ENCODE peak calls at places on chromosomes 13 and 19, in five cellular contexts. One of them, this sample, is unnamed.

GRCh38 chr13:53001871-53002270 is 26.7 kb upstream of the OLFM4 start:
- DNase-seq in ureter: no peak
- DNase-seq in amygdala: no peak
- DNase-seq in activated T-helper 1 cell treated with anti-CD3 and anti-CD28 coated beads, Interleukin-2, amount 50 U/mL, for 16 hours: no peak
- DNase-seq in GDM1: no peak
- DNase-seq in this sample: no peak

GRCh38 chr19:43504426-43505185 is at the start of gene PHLDB3:
- DNase-seq in amygdala: no peak
- DNase-seq in GDM1: no peak
- DNase-seq in ureter: peak
- DNase-seq in activated T-helper 1 cell treated with anti-CD3 and anti-CD28 coated beads, Interleukin-2, amount 50 U/mL, for 16 hours: peak
- DNase-seq in this sample: no peak

GRCh38 chr19:39390460-39390758 is 497 bp downstream of the PAF1 start:
- DNase-seq in amygdala: no peak
- DNase-seq in activated T-helper 1 cell treated with anti-CD3 and anti-CD28 coated beads, Interleukin-2, amount 50 U/mL, for 16 hours: peak
- DNase-seq in ureter: peak
- DNase-seq in GDM1: no peak
- DNase-seq in this sample: no peak

GRCh38 chr19:641702-642101 is 2.0 kb downstream of the FGF22 start:
- DNase-seq in amygdala: no peak
- DNase-seq in activated T-helper 1 cell treated with anti-CD3 and anti-CD28 coated beads, Interleukin-2, amount 50 U/mL, for 16 hours: no peak
- DNase-seq in ureter: no peak
- DNase-seq in GDM1: no peak
- DNase-seq in this sample: no peak

GRCh38 chr13:41746259-41746658 is 214.7 kb downstream of the VWA8 start:
- DNase-seq in GDM1: no peak
- DNase-seq in amygdala: no peak
- DNase-seq in activated T-helper 1 cell treated with anti-CD3 and anti-CD28 coated beads, Interleukin-2, amount 50 U/mL, for 16 hours: no peak
- DNase-seq in ureter: no peak
- DNase-seq in this sample: no peak

GRCh38 chr13:106331116-106331515 is 204.3 kb downstream of the EFNB2 start:
- DNase-seq in activated T-helper 1 cell treated with anti-CD3 and anti-CD28 coated beads, Interleukin-2, amount 50 U/mL, for 16 hours: no peak
- DNase-seq in amygdala: no peak
- DNase-seq in ureter: no peak
- DNase-seq in GDM1: no peak
- DNase-seq in this sample: no peak

GRCh38 chr13:89554801-89555200 is 1792.7 kb upstream of the MIR17HG start:
- DNase-seq in ureter: no peak
- DNase-seq in amygdala: no peak
- DNase-seq in GDM1: no peak
- DNase-seq in activated T-helper 1 cell treated with anti-CD3 and anti-CD28 coated beads, Interleukin-2, amount 50 U/mL, for 16 hours: no peak
- DNase-seq in this sample: no peak

GRCh38 chr13:73657821-73658540 is 476.2 kb downstream of the KLF12 start:
- DNase-seq in GDM1: no peak
- DNase-seq in ureter: no peak
- DNase-seq in amygdala: peak
- DNase-seq in activated T-helper 1 cell treated with anti-CD3 and anti-CD28 coated beads, Interleukin-2, amount 50 U/mL, for 16 hours: no peak
- DNase-seq in this sample: peak

GRCh38 chr13:105936816-105937215 is 598.6 kb downstream of the EFNB2 start:
- DNase-seq in activated T-helper 1 cell treated with anti-CD3 and anti-CD28 coated beads, Interleukin-2, amount 50 U/mL, for 16 hours: no peak
- DNase-seq in amygdala: no peak
- DNase-seq in ureter: no peak
- DNase-seq in GDM1: no peak
- DNase-seq in this sample: no peak

GRCh38 chr13:106381083-106381482 is 154.4 kb downstream of the EFNB2 start:
- DNase-seq in activated T-helper 1 cell treated with anti-CD3 and anti-CD28 coated beads, Interleukin-2, amount 50 U/mL, for 16 hours: no peak
- DNase-seq in ureter: no peak
- DNase-seq in amygdala: no peak
- DNase-seq in GDM1: no peak
- DNase-seq in this sample: no peak

GRCh38 chr19:13849277-13849676 is 27.7 kb upstream of the NANOS3 start:
- DNase-seq in ureter: no peak
- DNase-seq in activated T-helper 1 cell treated with anti-CD3 and anti-CD28 coated beads, Interleukin-2, amount 50 U/mL, for 16 hours: no peak
- DNase-seq in GDM1: no peak
- DNase-seq in amygdala: no peak
- DNase-seq in this sample: no peak

GRCh38 chr19:13155472-13156284 is 5.5 kb downstream of the IER2 start:
- DNase-seq in activated T-helper 1 cell treated with anti-CD3 and anti-CD28 coated beads, Interleukin-2, amount 50 U/mL, for 16 hours: peak
- DNase-seq in ureter: peak
- DNase-seq in amygdala: no peak
- DNase-seq in GDM1: peak
- DNase-seq in this sample: peak

GRCh38 chr19:21463449-21464105 is 41.8 kb upstream of the ZNF429 start:
- DNase-seq in activated T-helper 1 cell treated with anti-CD3 and anti-CD28 coated beads, Interleukin-2, amount 50 U/mL, for 16 hours: no peak
- DNase-seq in amygdala: no peak
- DNase-seq in GDM1: no peak
- DNase-seq in ureter: peak
- DNase-seq in this sample: peak

GRCh38 chr13:44174769-44175425 is 198.7 kb upstream of the SERP2 start:
- DNase-seq in activated T-helper 1 cell treated with anti-CD3 and anti-CD28 coated beads, Interleukin-2, amount 50 U/mL, for 16 hours: no peak
- DNase-seq in GDM1: peak
- DNase-seq in ureter: no peak
- DNase-seq in amygdala: no peak
- DNase-seq in this sample: no peak

GRCh38 chr13:99941086-99941485 is 30.5 kb downstream of the ZIC5 start:
- DNase-seq in amygdala: no peak
- DNase-seq in activated T-helper 1 cell treated with anti-CD3 and anti-CD28 coated beads, Interleukin-2, amount 50 U/mL, for 16 hours: no peak
- DNase-seq in ureter: no peak
- DNase-seq in GDM1: no peak
- DNase-seq in this sample: no peak

GRCh38 chr13:112819111-112819510 is 129.3 kb downstream of the ATP11A start:
- DNase-seq in GDM1: no peak
- DNase-seq in activated T-helper 1 cell treated with anti-CD3 and anti-CD28 coated beads, Interleukin-2, amount 50 U/mL, for 16 hours: no peak
- DNase-seq in ureter: peak
- DNase-seq in amygdala: no peak
- DNase-seq in this sample: no peak

GRCh38 chr13:83221813-83222241 is 660.4 kb downstream of the SLITRK1 start:
- DNase-seq in GDM1: no peak
- DNase-seq in ureter: no peak
- DNase-seq in amygdala: no peak
- DNase-seq in activated T-helper 1 cell treated with anti-CD3 and anti-CD28 coated beads, Interleukin-2, amount 50 U/mL, for 16 hours: no peak
- DNase-seq in this sample: no peak

GRCh38 chr13:22009500-22009899 is 338.6 kb downstream of the FGF9 start:
- DNase-seq in activated T-helper 1 cell treated with anti-CD3 and anti-CD28 coated beads, Interleukin-2, amount 50 U/mL, for 16 hours: no peak
- DNase-seq in amygdala: no peak
- DNase-seq in ureter: no peak
- DNase-seq in GDM1: no peak
- DNase-seq in this sample: no peak

GRCh38 chr19:38713865-38714264 is 30.4 kb downstream of the CAPN12 start:
- DNase-seq in GDM1: no peak
- DNase-seq in amygdala: no peak
- DNase-seq in activated T-helper 1 cell treated with anti-CD3 and anti-CD28 coated beads, Interleukin-2, amount 50 U/mL, for 16 hours: no peak
- DNase-seq in ureter: no peak
- DNase-seq in this sample: no peak

GRCh38 chr13:44932171-44932849 is 57.0 kb downstream of the NUFIP1 start:
- DNase-seq in amygdala: no peak
- DNase-seq in ureter: no peak
- DNase-seq in GDM1: no peak
- DNase-seq in activated T-helper 1 cell treated with anti-CD3 and anti-CD28 coated beads, Interleukin-2, amount 50 U/mL, for 16 hours: no peak
- DNase-seq in this sample: no peak

GRCh38 chr13:112897956-112898785 is 70.8 kb upstream of the MCF2L start:
- DNase-seq in ureter: no peak
- DNase-seq in amygdala: no peak
- DNase-seq in GDM1: no peak
- DNase-seq in activated T-helper 1 cell treated with anti-CD3 and anti-CD28 coated beads, Interleukin-2, amount 50 U/mL, for 16 hours: no peak
- DNase-seq in this sample: no peak

GRCh38 chr13:77919351-77920294 is 992 bp upstream of the EDNRB start:
- DNase-seq in activated T-helper 1 cell treated with anti-CD3 and anti-CD28 coated beads, Interleukin-2, amount 50 U/mL, for 16 hours: no peak
- DNase-seq in ureter: peak
- DNase-seq in amygdala: no peak
- DNase-seq in GDM1: no peak
- DNase-seq in this sample: no peak

GRCh38 chr19:18718846-18719458 is 35.5 kb downstream of the CRTC1 start:
- DNase-seq in ureter: no peak
- DNase-seq in activated T-helper 1 cell treated with anti-CD3 and anti-CD28 coated beads, Interleukin-2, amount 50 U/mL, for 16 hours: no peak
- DNase-seq in amygdala: no peak
- DNase-seq in GDM1: no peak
- DNase-seq in this sample: no peak

GRCh38 chr13:105543742-105544141 is 991.7 kb downstream of the EFNB2 start:
- DNase-seq in activated T-helper 1 cell treated with anti-CD3 and anti-CD28 coated beads, Interleukin-2, amount 50 U/mL, for 16 hours: no peak
- DNase-seq in ureter: no peak
- DNase-seq in amygdala: no peak
- DNase-seq in GDM1: no peak
- DNase-seq in this sample: no peak

GRCh38 chr13:110583178-110583865 is 21.8 kb upstream of the RAB20 start:
- DNase-seq in amygdala: no peak
- DNase-seq in activated T-helper 1 cell treated with anti-CD3 and anti-CD28 coated beads, Interleukin-2, amount 50 U/mL, for 16 hours: no peak
- DNase-seq in GDM1: no peak
- DNase-seq in ureter: peak
- DNase-seq in this sample: no peak

This sample was measured in dorsolateral prefrontal cortex.